ENCODE peak calls at places on chromosomes 1 and 21, in eight cellular contexts. Q is GOT3; Y is stimulated activated CD4-positive, alpha-beta T cell treated with anti-CD3 and anti-CD28 coated beads, Interleukin-4, amount 100 ng/mL, for 4 hours; G is H7; K is stimulated activated naive CD8-positive, alpha-beta T cell treated with anti-CD3 and anti-CD28 coated beads, Interleukin-15, amount 100 ng/mL, for 72 hours; E is activated T-cell treated with anti-CD3 and anti-CD28 coated beads, Interleukin-2, amount 50 U/mL, for 1 hour; X is MM.1S; V is endothelial cell. F is an unnamed sample.

GRCh38 chr1:228994691-228995090 is 259.4 kb downstream of the RHOU start:
- DNase-seq in Q (no peak), K (no peak), X (no peak), V (no peak), Y (no peak), E (no peak), G (no peak), F (no peak)

GRCh38 chr1:92503926-92504750 is 17.4 kb upstream of the GFI1 start:
- DNase-seq in X (no peak), K (no peak), Q (no peak), G (no peak), E (no peak), Y (no peak), V (no peak), F (no peak)

GRCh38 chr21:34351786-34352241 is 12.0 kb upstream of the KCNE2 start:
- DNase-seq in Q (no peak), V (peak; percentile 36), E (peak; percentile 20), G (peak; percentile 62), X (peak; percentile 87), Y (no peak), K (peak; percentile 33), F (peak; percentile 70)

GRCh38 chr21:33325222-33326067 is 675 bp downstream of the IFNAR1 start:
- DNase-seq in K (peak; percentile 71), Y (peak; percentile 69), X (peak; percentile 90), E (peak; percentile 75), G (no peak), Q (peak; percentile 48), V (peak; percentile 46), F (peak; percentile 61)

GRCh38 chr1:40258445-40258769 is 371 bp downstream of the ZMPSTE24 start:
- DNase-seq in E (no peak), K (no peak), Y (no peak), X (no peak), Q (no peak), G (peak; percentile 47), V (no peak), F (no peak)

GRCh38 chr1:110159160-110159559 is 8.9 kb downstream of the SLC6A17 start:
- DNase-seq in Y (no peak), X (no peak), V (no peak), K (no peak), E (no peak), Q (no peak), G (no peak), F (no peak)

GRCh38 chr1:41915786-41916571 is 2.7 kb downstream of the HIVEP3 start:
- DNase-seq in E (peak; percentile 33), G (peak; percentile 14), K (no peak), Q (no peak), X (no peak), Y (peak; percentile 24), V (no peak), F (peak; percentile 63)

GRCh38 chr1:177306981-177307380 is 136.2 kb downstream of the BRINP2 start:
- DNase-seq in V (no peak), G (no peak), E (no peak), Q (no peak), X (no peak), Y (no peak), K (no peak), F (no peak)

GRCh38 chr1:172089768-172090510 is 248.6 kb downstream of the DNM3 start:
- DNase-seq in Q (peak; percentile 80), V (peak; percentile 55), K (peak; percentile 57), E (peak; percentile 56), Y (peak; percentile 46), G (peak; percentile 38), X (peak; percentile 40), F (peak; percentile 83)